ENCODE peak calls at places on chromosomes 12 and 14, in six cellular contexts. Z is K562, G is A549, W is HepG2, T is IMR-90, N is GM12878. F is an unnamed sample.

GRCh38 chr12:41663487-41664258 is 475.6 kb downstream of the PDZRN4 start:
- DNase-seq in Z (no peak), W (peak; percentile 28), G (peak; percentile 39), T (peak; percentile 20), N (no peak), F (peak; percentile 46)

GRCh38 chr12:21073822-21074460 is 57.1 kb upstream of the SLCO1B1 start:
- DNase-seq in N (no peak), Z (no peak), W (no peak), G (peak; percentile 30), T (no peak), F (no peak)

GRCh38 chr12:120500577-120500976 is 4.7 kb downstream of the DYNLL1 start:
- DNase-seq in W (no peak), G (no peak), T (peak; percentile 30), N (no peak), Z (no peak), F (no peak)

GRCh38 chr14:83849999-83850611 is 1679.8 kb upstream of the FLRT2 start:
- DNase-seq in Z (no peak), W (no peak), N (no peak), T (no peak), G (no peak), F (no peak)

GRCh38 chr12:55132816-55133215 is 6.6 kb downstream of the OR9K2 start:
- DNase-seq in Z (no peak), G (no peak), N (no peak), W (no peak), T (no peak), F (no peak)

GRCh38 chr14:100573757-100574641 is 13.2 kb downstream of the BEGAIN start:
- DNase-seq in T (no peak), N (no peak), W (no peak), Z (no peak), G (no peak), F (no peak)

GRCh38 chr12:27525373-27525772 is 1.4 kb downstream of the PPFIBP1 start:
- DNase-seq in G (peak; percentile 42), Z (no peak), T (peak; percentile 81), N (no peak), W (no peak), F (no peak)

GRCh38 chr12:22979854-22980253 is 354.9 kb downstream of the ETNK1 start:
- DNase-seq in Z (no peak), T (no peak), W (no peak), G (no peak), N (no peak), F (no peak)

GRCh38 chr14:104547310-104547997 is 32.1 kb upstream of the C14orf180 start:
- DNase-seq in N (no peak), Z (no peak), G (no peak), T (no peak), W (no peak), F (no peak)

GRCh38 chr14:92456215-92457017 is 57.2 kb upstream of the RIN3 start:
- DNase-seq in G (peak; percentile 79), Z (peak; percentile 27), N (no peak), W (peak; percentile 59), T (peak; percentile 70), F (peak; percentile 70)

GRCh38 chr12:52307836-52308806 is 13.1 kb downstream of the KRT83 start:
- DNase-seq in W (no peak), N (no peak), Z (no peak), G (peak; percentile 49), T (peak; percentile 11), F (peak; percentile 80)

GRCh38 chr14:37579250-37579649 is 15.8 kb downstream of the FOXA1 start:
- DNase-seq in N (no peak), W (no peak), G (no peak), T (no peak), Z (no peak), F (no peak)

GRCh38 chr14:72970824-72971434 is 44.7 kb downstream of the DCAF4 start:
- DNase-seq in N (no peak), Z (no peak), W (no peak), G (no peak), T (no peak), F (no peak)

GRCh38 chr12:49705479-49706267 is 1.5 kb downstream of the FMNL3 start:
- DNase-seq in N (no peak), G (no peak), W (peak; percentile 10), T (peak; percentile 84), Z (peak; percentile 38), F (no peak)

GRCh38 chr14:34722723-34723545 is 8.5 kb upstream of the CFL2 start:
- DNase-seq in G (peak; percentile 70), Z (peak; percentile 58), N (no peak), T (peak; percentile 60), W (peak; percentile 71), F (peak; percentile 69)

GRCh38 chr12:38921025-38921677 is 15.8 kb upstream of the CPNE8 start:
- DNase-seq in Z (peak; percentile 20), G (peak; percentile 83), N (no peak), T (no peak), W (peak; percentile 65), F (peak; percentile 41)

GRCh38 chr14:58744951-58745350 is 107.2 kb downstream of the DACT1 start:
- DNase-seq in N (no peak), W (no peak), Z (no peak), T (no peak), G (no peak), F (no peak)
- TF ChIP-seq BHLHE40 in N (no peak), W (no peak), Z (no peak), T (no peak), G (no peak), F (no peak)

DNA sequence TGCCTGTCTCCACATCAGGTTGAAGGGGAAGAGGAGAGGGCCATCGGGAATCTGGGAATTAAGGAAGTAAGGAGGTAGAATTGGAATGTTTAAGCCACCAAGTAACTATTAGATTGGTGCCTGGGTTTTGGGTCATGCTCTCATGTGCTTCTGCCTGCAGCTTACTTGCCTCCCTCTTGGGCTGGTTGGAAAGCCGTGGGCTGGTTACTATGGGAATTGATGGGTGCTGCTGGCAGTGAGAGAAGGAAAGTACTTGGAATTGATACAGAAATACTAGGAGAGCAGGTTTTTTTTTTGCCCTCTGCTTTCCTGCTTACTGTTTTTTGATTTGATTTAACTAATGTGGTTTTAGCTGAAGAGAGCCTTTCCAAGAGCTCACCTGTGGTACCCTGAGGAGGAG is 493.5 kb upstream of the RGS6 start:
- DNase-seq in N (no peak), W (no peak), G (no peak), Z (no peak), T (peak; percentile 44), F (no peak)
- TF ChIP-seq BHLHE40 in N (no peak), W (no peak), G (no peak), Z (no peak), T (no peak), F (no peak)

GRCh38 chr14:53055003-53055402 is 98.1 kb downstream of the DDHD1 start:
- DNase-seq in N (peak; percentile 15), W (peak; percentile 38), T (peak; percentile 72), Z (peak; percentile 21), G (peak; percentile 55), F (peak; percentile 40)
- TF ChIP-seq BHLHE40 in N (no peak), W (no peak), T (no peak), Z (no peak), G (no peak), F (no peak)

GRCh38 chr12:84912191-84913142 is at the start of gene SLC6A15:
- DNase-seq in T (peak; percentile 46), W (no peak), N (no peak), Z (no peak), G (peak; percentile 85), F (peak; percentile 82)
- TF ChIP-seq BHLHE40 in T (no peak), W (no peak), N (no peak), Z (no peak), G (no peak), F (no peak)

GRCh38 chr14:65044596-65044959 is 57.7 kb downstream of the MAX start:
- DNase-seq in N (no peak), Z (peak; percentile 79), G (no peak), W (no peak), T (no peak), F (no peak)
- TF ChIP-seq BHLHE40 in N (no peak), Z (no peak), G (no peak), W (no peak), T (no peak), F (no peak)

DNA sequence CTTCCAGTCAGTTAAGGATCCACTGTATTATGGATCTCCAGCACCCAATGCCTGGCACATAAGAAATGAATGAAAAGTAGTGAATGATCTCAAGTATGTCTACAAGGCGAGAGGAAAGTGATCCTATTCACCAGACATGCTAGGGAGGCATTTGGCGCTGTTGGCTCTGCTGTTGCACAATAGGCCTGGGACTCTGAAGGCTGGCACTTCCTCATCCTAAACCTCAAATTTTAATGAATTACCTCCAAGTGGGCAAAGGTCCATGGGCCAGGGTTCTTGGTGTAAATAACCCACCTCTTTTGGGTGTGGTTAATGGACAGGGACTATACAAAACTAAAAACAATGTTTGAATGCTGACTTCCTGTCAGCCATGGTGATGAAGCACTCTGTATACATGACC is 173.4 kb upstream of the PZP start:
- DNase-seq in G (no peak), N (no peak), Z (no peak), W (peak; percentile 19), T (no peak), F (no peak)
- TF ChIP-seq BHLHE40 in G (no peak), N (no peak), Z (no peak), W (no peak), T (no peak), F (no peak)

GRCh38 chr12:100403446-100403845 is 46.6 kb downstream of the SLC17A8 start:
- DNase-seq in G (peak; percentile 54), T (no peak), W (no peak), Z (no peak), N (no peak), F (no peak)

GRCh38 chr12:100399095-100399494 is 42.2 kb downstream of the SLC17A8 start:
- DNase-seq in W (no peak), Z (no peak), T (no peak), G (no peak), N (no peak), F (no peak)

GRCh38 chr12:100398307-100398706 is 41.4 kb downstream of the SLC17A8 start:
- DNase-seq in T (no peak), N (no peak), G (no peak), Z (no peak), W (no peak), F (no peak)

GRCh38 chr12:100404769-100405407 is 48.0 kb downstream of the SLC17A8 start:
- DNase-seq in N (peak; percentile 11), G (peak; percentile 58), W (peak; percentile 76), T (peak; percentile 40), Z (peak; percentile 56), F (peak; percentile 70)

DNA sequence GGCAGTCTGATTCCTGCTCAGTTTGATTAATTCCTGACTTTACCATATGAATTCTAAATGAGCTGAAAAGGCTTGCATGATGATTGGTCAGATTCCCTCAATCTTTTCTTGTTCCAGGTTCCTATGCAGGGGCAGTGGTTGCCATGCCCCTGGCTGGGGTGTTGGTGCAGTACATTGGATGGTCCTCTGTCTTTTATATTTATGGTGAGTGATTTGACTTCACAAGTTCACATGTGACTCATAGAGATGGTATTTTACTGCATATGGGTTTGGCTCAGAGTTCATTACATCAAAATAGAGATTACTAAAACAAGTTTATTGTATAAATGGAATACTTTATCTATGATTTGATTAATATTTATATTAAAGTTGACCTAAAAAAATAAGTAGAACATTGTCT is 44.8 kb downstream of the SLC17A8 start:
- DNase-seq in Z (no peak), N (no peak), W (no peak), G (peak; percentile 66), T (peak; percentile 31), F (no peak)
- TF ChIP-seq BHLHE40 in Z (no peak), N (no peak), W (no peak), G (no peak), T (no peak), F (no peak)